ENCODE peak calls at places on chromosomes 5 and 9, in seven cellular contexts. S is cardiac fibroblast; Y is HTR-8/SVneo; C is right lobe of liver; R is AG10803; H is NCI-H1092; P is CD4-positive, alpha-beta T cell. G is an unnamed sample.

GRCh38 chr9:134055981-134056461 is 11.8 kb downstream of the BRD3 start:
- DNase-seq in Y (peak), S (peak), C (peak), P (no peak), H (no peak), R (peak), G (no peak)

GRCh38 chr9:133731876-133732321 is 6.3 kb downstream of the SARDH start:
- DNase-seq in C (peak), Y (peak), R (peak), S (peak), H (peak), P (no peak), G (no peak)

GRCh38 chr9:115591584-115591984 is 473.6 kb upstream of the TNC start:
- DNase-seq in P (no peak), Y (peak), H (peak), S (peak), C (peak), R (peak), G (peak)

GRCh38 chr5:20537911-20538310 is 549.9 kb upstream of the CDH18 start:
- DNase-seq in P (no peak), Y (no peak), S (no peak), H (no peak), R (no peak), C (no peak), G (no peak)

GRCh38 chr5:134427540-134428041 is 15.9 kb upstream of the CDKN2AIPNL start:
- DNase-seq in S (no peak), C (no peak), H (no peak), R (no peak), Y (no peak), P (no peak), G (no peak)

GRCh38 chr5:139911425-139912120 is 116.0 kb downstream of the PSD2 start:
- DNase-seq in Y (no peak), P (no peak), R (no peak), H (no peak), S (no peak), C (no peak), G (no peak)

GRCh38 chr9:34957492-34958410 is at the start of gene PHF24:
- DNase-seq in C (no peak), H (no peak), R (peak), Y (no peak), S (no peak), P (no peak), G (no peak)

GRCh38 chr5:142800776-142801494 is 30.8 kb downstream of the ARHGAP26 start:
- DNase-seq in P (peak), H (no peak), Y (no peak), R (no peak), C (no peak), S (no peak), G (no peak)

GRCh38 chr9:127182901-127183746 is 60.7 kb upstream of the ANGPTL2 start:
- DNase-seq in Y (no peak), P (no peak), H (no peak), S (no peak), R (peak), C (no peak), G (no peak)

GRCh38 chr9:748861-749497 is 92.5 kb upstream of the DMRT1 start:
- DNase-seq in Y (no peak), P (no peak), R (no peak), H (no peak), S (no peak), C (no peak), G (no peak)

GRCh38 chr5:143791848-143792701 is 19.9 kb upstream of the HMHB1 start:
- DNase-seq in H (peak), Y (no peak), S (peak), C (no peak), R (no peak), P (no peak), G (no peak)

GRCh38 chr9:14238044-14238443 is 75.9 kb downstream of the NFIB start:
- DNase-seq in P (no peak), C (no peak), Y (peak), S (peak), R (no peak), H (no peak), G (no peak)

GRCh38 chr5:125412051-125412560 is 665.7 kb upstream of the ZNF608 start:
- DNase-seq in S (peak), H (no peak), R (no peak), Y (no peak), P (no peak), C (no peak), G (no peak)

GRCh38 chr5:34040411-34040810 is 2.6 kb downstream of the C1QTNF3 start:
- DNase-seq in H (no peak), C (no peak), Y (no peak), S (no peak), R (no peak), P (no peak), G (no peak)

GRCh38 chr5:97832645-97833296 is 649.7 kb upstream of the RIOK2 start:
- DNase-seq in Y (no peak), H (no peak), C (no peak), P (no peak), S (no peak), R (no peak), G (no peak)

GRCh38 chr9:121498150-121498486 is 1.5 kb downstream of the GGTA1 start:
- DNase-seq in R (peak), C (peak), Y (peak), P (no peak), H (peak), S (peak), G (peak)

GRCh38 chr9:132878695-132879064 is at the start of gene SPACA9:
- DNase-seq in C (peak), P (no peak), H (no peak), S (peak), R (peak), Y (peak), G (no peak)

GRCh38 chr5:109857405-109858031 is 167.8 kb downstream of the MAN2A1 start:
- DNase-seq in R (no peak), H (no peak), P (peak), S (no peak), Y (no peak), C (no peak), G (no peak)

GRCh38 chr5:14906628-14907027 is 35.0 kb upstream of the ANKH start:
- DNase-seq in R (no peak), Y (no peak), P (no peak), C (no peak), H (no peak), S (no peak), G (no peak)

GRCh38 chr5:120152472-120152871 is 311.6 kb upstream of the PRR16 start:
- DNase-seq in R (peak), Y (peak), P (no peak), S (peak), H (no peak), C (no peak), G (peak)

GRCh38 chr5:102681403-102681983 is 73.6 kb upstream of the PAM start:
- DNase-seq in P (peak), H (peak), C (peak), R (peak), S (peak), Y (peak), G (no peak)

GRCh38 chr9:85024374-85024773 is 354.8 kb downstream of the NTRK2 start:
- DNase-seq in C (no peak), Y (no peak), R (no peak), H (no peak), S (no peak), P (no peak), G (no peak)

GRCh38 chr5:128455861-128456361 is 82.1 kb downstream of the FBN2 start:
- DNase-seq in S (no peak), H (no peak), R (no peak), C (no peak), Y (no peak), P (no peak), G (no peak)

GRCh38 chr5:8081179-8081578 is 212.2 kb downstream of the MTRR start:
- DNase-seq in C (no peak), P (no peak), R (no peak), H (no peak), S (no peak), Y (no peak), G (no peak)

GRCh38 chr9:38621434-38622082 is 1.2 kb upstream of the ANKRD18A start:
- DNase-seq in C (peak), H (peak), Y (no peak), P (peak), S (no peak), R (no peak), G (no peak)

GRCh38 chr9:113611461-113612215 is 148.1 kb downstream of the RGS3 start:
- DNase-seq in H (no peak), S (no peak), R (no peak), C (no peak), Y (no peak), P (no peak), G (no peak)

GRCh38 chr5:2756211-2756746 is 4.8 kb upstream of the IRX2 start:
- DNase-seq in Y (no peak), S (peak), H (no peak), C (no peak), P (no peak), R (peak), G (no peak)

GRCh38 chr9:37386988-37387387 is 35.5 kb upstream of the GRHPR start:
- DNase-seq in C (no peak), H (no peak), R (peak), P (no peak), S (no peak), Y (no peak), G (no peak)

GRCh38 chr9:127216888-127217217 is 47.7 kb upstream of the GARNL3 start:
- DNase-seq in S (no peak), H (no peak), Y (no peak), C (no peak), R (no peak), P (no peak), G (no peak)